ENCODE peak calls at places on chromosomes 5 and 9, in ten cellular contexts. One of them, this sample, is unnamed. For H3K4me1, H3K9me3 and H3K36me3, the result is how much of the 10 kb centered on the place peaks cover.

GRCh38 chr5:157378509-157378908 is 81.5 kb upstream of the NIPAL4 start:
- DNase-seq in HCT116: no peak
- DNase-seq in ovary: no peak
- DNase-seq in mucosa of descending colon: no peak
- DNase-seq in heart right ventricle: no peak
- DNase-seq in left ventricle myocardium inferior: no peak
- DNase-seq in cardiac muscle cell: no peak
- DNase-seq in Peyer's patch: no peak
- DNase-seq in PC-9: no peak
- DNase-seq in heart left ventricle: no peak
- DNase-seq in this sample: no peak

GRCh38 chr9:34989946-34990635 is 546 bp downstream of the DNAJB5 start:
- DNase-seq in HCT116: no peak
- DNase-seq in ovary: peak
- DNase-seq in mucosa of descending colon: peak
- DNase-seq in heart right ventricle: peak
- DNase-seq in left ventricle myocardium inferior: peak
- DNase-seq in cardiac muscle cell: peak
- DNase-seq in Peyer's patch: peak
- DNase-seq in PC-9: no peak
- DNase-seq in heart left ventricle: peak
- DNase-seq in this sample: peak

GRCh38 chr5:8807636-8808035 is 738.2 kb downstream of the SEMA5A start:
- DNase-seq in HCT116: no peak
- DNase-seq in ovary: no peak
- DNase-seq in mucosa of descending colon: no peak
- DNase-seq in heart right ventricle: no peak
- DNase-seq in left ventricle myocardium inferior: no peak
- DNase-seq in cardiac muscle cell: peak
- DNase-seq in Peyer's patch: no peak
- DNase-seq in PC-9: no peak
- DNase-seq in heart left ventricle: no peak
- DNase-seq in this sample: no peak

GRCh38 chr9:68653141-68653595 is 51.9 kb upstream of the PIP5K1B start:
- DNase-seq in HCT116: no peak
- DNase-seq in ovary: no peak
- DNase-seq in mucosa of descending colon: no peak
- DNase-seq in heart right ventricle: no peak
- DNase-seq in left ventricle myocardium inferior: no peak
- DNase-seq in cardiac muscle cell: no peak
- DNase-seq in Peyer's patch: no peak
- DNase-seq in PC-9: no peak
- DNase-seq in heart left ventricle: no peak
- DNase-seq in this sample: no peak

GRCh38 chr5:41270423-41271251 is 57.3 kb upstream of the C6 start:
- DNase-seq in HCT116: peak
- DNase-seq in ovary: peak
- DNase-seq in mucosa of descending colon: peak
- DNase-seq in heart right ventricle: no peak
- DNase-seq in left ventricle myocardium inferior: peak
- DNase-seq in cardiac muscle cell: peak
- DNase-seq in Peyer's patch: no peak
- DNase-seq in PC-9: peak
- DNase-seq in heart left ventricle: no peak
- DNase-seq in this sample: peak

GRCh38 chr9:35598863-35599590 is 6.0 kb upstream of the TESK1 start:
- DNase-seq in HCT116: no peak
- DNase-seq in ovary: no peak
- DNase-seq in mucosa of descending colon: no peak
- DNase-seq in heart right ventricle: no peak
- DNase-seq in left ventricle myocardium inferior: no peak
- DNase-seq in cardiac muscle cell: no peak
- DNase-seq in Peyer's patch: no peak
- DNase-seq in PC-9: no peak
- DNase-seq in heart left ventricle: no peak
- DNase-seq in this sample: no peak

GRCh38 chr5:116575635-116576042 is 1.0 kb upstream of the SEMA6A start:
- DNase-seq in HCT116: no peak
- DNase-seq in ovary: peak
- DNase-seq in mucosa of descending colon: peak
- DNase-seq in heart right ventricle: peak
- DNase-seq in left ventricle myocardium inferior: no peak
- DNase-seq in cardiac muscle cell: no peak
- DNase-seq in Peyer's patch: peak
- DNase-seq in PC-9: no peak
- DNase-seq in heart left ventricle: no peak
- DNase-seq in this sample: peak

GRCh38 chr9:20041717-20042116 is 252.9 kb upstream of the SLC24A2 start:
- DNase-seq in HCT116: no peak
- DNase-seq in ovary: no peak
- DNase-seq in mucosa of descending colon: no peak
- DNase-seq in heart right ventricle: peak
- DNase-seq in left ventricle myocardium inferior: no peak
- DNase-seq in cardiac muscle cell: no peak
- DNase-seq in Peyer's patch: no peak
- DNase-seq in PC-9: no peak
- DNase-seq in heart left ventricle: no peak
- DNase-seq in this sample: no peak

GRCh38 chr5:157613385-157614245 is 38.0 kb upstream of the ADAM19 start:
- DNase-seq in HCT116: no peak
- DNase-seq in ovary: no peak
- DNase-seq in mucosa of descending colon: no peak
- DNase-seq in heart right ventricle: no peak
- DNase-seq in left ventricle myocardium inferior: no peak
- DNase-seq in cardiac muscle cell: no peak
- DNase-seq in Peyer's patch: no peak
- DNase-seq in PC-9: no peak
- DNase-seq in heart left ventricle: no peak
- DNase-seq in this sample: no peak

GRCh38 chr5:65100846-65101678 is 332.3 kb downstream of the CWC27 start:
- DNase-seq in HCT116: peak
- DNase-seq in ovary: peak
- DNase-seq in mucosa of descending colon: peak
- DNase-seq in heart right ventricle: peak
- DNase-seq in left ventricle myocardium inferior: peak
- DNase-seq in cardiac muscle cell: peak
- DNase-seq in Peyer's patch: no peak
- DNase-seq in PC-9: peak
- DNase-seq in heart left ventricle: peak
- DNase-seq in this sample: peak

GRCh38 chr9:97543568-97543967 is 42.1 kb downstream of the TMOD1 start:
- DNase-seq in HCT116: peak
- DNase-seq in ovary: no peak
- DNase-seq in mucosa of descending colon: no peak
- DNase-seq in heart right ventricle: no peak
- DNase-seq in left ventricle myocardium inferior: no peak
- DNase-seq in cardiac muscle cell: no peak
- DNase-seq in Peyer's patch: no peak
- DNase-seq in PC-9: peak
- DNase-seq in heart left ventricle: no peak
- DNase-seq in this sample: no peak

DNA sequence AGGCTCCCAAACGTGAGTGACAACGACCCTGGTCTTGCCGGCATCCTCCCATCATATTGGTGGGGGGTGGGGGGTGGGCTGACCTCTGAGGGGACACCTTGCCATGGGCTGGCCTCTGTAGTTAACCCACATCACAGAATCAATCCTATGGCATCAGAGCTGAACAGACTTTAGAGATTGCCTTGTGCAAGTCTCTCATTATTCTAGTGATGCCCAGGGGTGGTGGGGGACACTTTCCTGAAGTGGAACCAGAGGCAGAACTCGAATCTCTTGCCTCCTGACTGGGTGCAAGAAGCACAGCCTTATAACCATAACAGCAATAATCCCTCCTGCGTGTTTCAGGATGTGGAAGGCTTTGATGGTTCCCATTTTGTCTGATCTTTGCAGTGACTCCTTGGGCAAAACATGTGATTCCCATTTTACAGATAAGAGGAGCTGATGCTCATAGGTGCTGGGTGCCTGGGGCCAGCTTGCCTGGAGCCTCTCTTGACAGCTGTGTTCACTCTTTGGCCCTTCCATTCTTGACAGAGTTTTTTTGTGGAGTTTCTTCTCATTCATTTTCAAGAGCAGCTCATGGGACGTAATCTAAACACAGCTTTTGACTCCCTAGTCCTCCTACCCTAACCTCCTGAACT is 18.6 kb upstream of the PITX1 start:
- DNase-seq in HCT116: no peak
- DNase-seq in ovary: no peak
- DNase-seq in mucosa of descending colon: no peak
- DNase-seq in heart right ventricle: no peak
- DNase-seq in left ventricle myocardium inferior: no peak
- DNase-seq in cardiac muscle cell: no peak
- DNase-seq in Peyer's patch: no peak
- DNase-seq in PC-9: no peak
- DNase-seq in heart left ventricle: no peak
- DNase-seq in this sample: no peak
- H3K4me1 ChIP-seq in HCT116: under half
- H3K4me1 ChIP-seq in ovary: under half
- H3K4me1 ChIP-seq in mucosa of descending colon: under half
- H3K4me1 ChIP-seq in heart right ventricle: under half
- H3K4me1 ChIP-seq in left ventricle myocardium inferior: under half
- H3K4me1 ChIP-seq in cardiac muscle cell: under half
- H3K4me1 ChIP-seq in Peyer's patch: under half
- H3K4me1 ChIP-seq in PC-9: under half
- H3K4me1 ChIP-seq in heart left ventricle: under half
- H3K4me1 ChIP-seq in this sample: under half

GRCh38 chr5:104186510-104186909 is 623.9 kb upstream of the NUDT12 start:
- DNase-seq in HCT116: no peak
- DNase-seq in ovary: no peak
- DNase-seq in mucosa of descending colon: no peak
- DNase-seq in heart right ventricle: no peak
- DNase-seq in left ventricle myocardium inferior: no peak
- DNase-seq in cardiac muscle cell: no peak
- DNase-seq in Peyer's patch: no peak
- DNase-seq in PC-9: no peak
- DNase-seq in heart left ventricle: no peak
- DNase-seq in this sample: no peak

GRCh38 chr5:104187656-104188055 is 625.1 kb upstream of the NUDT12 start:
- DNase-seq in HCT116: no peak
- DNase-seq in ovary: no peak
- DNase-seq in mucosa of descending colon: no peak
- DNase-seq in heart right ventricle: no peak
- DNase-seq in left ventricle myocardium inferior: no peak
- DNase-seq in cardiac muscle cell: no peak
- DNase-seq in Peyer's patch: no peak
- DNase-seq in PC-9: no peak
- DNase-seq in heart left ventricle: no peak
- DNase-seq in this sample: no peak

GRCh38 chr5:104184264-104184663 is 621.7 kb upstream of the NUDT12 start:
- DNase-seq in HCT116: no peak
- DNase-seq in ovary: no peak
- DNase-seq in mucosa of descending colon: no peak
- DNase-seq in heart right ventricle: no peak
- DNase-seq in left ventricle myocardium inferior: no peak
- DNase-seq in cardiac muscle cell: no peak
- DNase-seq in Peyer's patch: no peak
- DNase-seq in PC-9: no peak
- DNase-seq in heart left ventricle: no peak
- DNase-seq in this sample: no peak

GRCh38 chr5:104189031-104189430 is 626.4 kb upstream of the NUDT12 start:
- DNase-seq in HCT116: no peak
- DNase-seq in ovary: no peak
- DNase-seq in mucosa of descending colon: no peak
- DNase-seq in heart right ventricle: no peak
- DNase-seq in left ventricle myocardium inferior: no peak
- DNase-seq in cardiac muscle cell: peak
- DNase-seq in Peyer's patch: no peak
- DNase-seq in PC-9: no peak
- DNase-seq in heart left ventricle: no peak
- DNase-seq in this sample: no peak

DNA sequence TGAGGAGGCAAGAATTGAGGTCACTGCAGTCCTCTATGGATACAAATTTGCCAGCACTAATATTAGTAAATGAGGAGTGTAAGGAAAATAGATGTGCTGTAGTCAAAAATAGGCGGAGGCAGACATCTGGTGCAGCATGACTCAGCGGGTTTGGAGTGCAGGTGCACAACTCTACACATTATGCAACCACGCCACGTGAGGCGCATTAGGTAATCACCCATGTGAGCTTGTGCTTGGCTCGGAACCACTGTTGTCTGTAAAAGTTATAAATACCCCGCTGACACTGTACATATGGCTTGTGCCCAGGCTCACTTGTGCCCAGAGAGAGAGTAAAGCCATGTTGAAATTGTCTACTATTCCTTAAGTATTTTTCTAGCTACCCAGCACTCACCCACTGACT is 623.5 kb upstream of the NUDT12 start:
- DNase-seq in HCT116: peak
- DNase-seq in ovary: no peak
- DNase-seq in mucosa of descending colon: peak
- DNase-seq in heart right ventricle: no peak
- DNase-seq in left ventricle myocardium inferior: no peak
- DNase-seq in cardiac muscle cell: peak
- DNase-seq in Peyer's patch: no peak
- DNase-seq in PC-9: no peak
- DNase-seq in heart left ventricle: no peak
- DNase-seq in this sample: no peak
- H3K9me3 ChIP-seq in HCT116: under half
- H3K9me3 ChIP-seq in ovary: under half
- H3K9me3 ChIP-seq in mucosa of descending colon: under half
- H3K9me3 ChIP-seq in heart right ventricle: under half
- H3K9me3 ChIP-seq in left ventricle myocardium inferior: under half
- H3K9me3 ChIP-seq in cardiac muscle cell: under half
- H3K9me3 ChIP-seq in Peyer's patch: under half
- H3K9me3 ChIP-seq in PC-9: under half
- H3K9me3 ChIP-seq in heart left ventricle: under half
- H3K9me3 ChIP-seq in this sample: under half

DNA sequence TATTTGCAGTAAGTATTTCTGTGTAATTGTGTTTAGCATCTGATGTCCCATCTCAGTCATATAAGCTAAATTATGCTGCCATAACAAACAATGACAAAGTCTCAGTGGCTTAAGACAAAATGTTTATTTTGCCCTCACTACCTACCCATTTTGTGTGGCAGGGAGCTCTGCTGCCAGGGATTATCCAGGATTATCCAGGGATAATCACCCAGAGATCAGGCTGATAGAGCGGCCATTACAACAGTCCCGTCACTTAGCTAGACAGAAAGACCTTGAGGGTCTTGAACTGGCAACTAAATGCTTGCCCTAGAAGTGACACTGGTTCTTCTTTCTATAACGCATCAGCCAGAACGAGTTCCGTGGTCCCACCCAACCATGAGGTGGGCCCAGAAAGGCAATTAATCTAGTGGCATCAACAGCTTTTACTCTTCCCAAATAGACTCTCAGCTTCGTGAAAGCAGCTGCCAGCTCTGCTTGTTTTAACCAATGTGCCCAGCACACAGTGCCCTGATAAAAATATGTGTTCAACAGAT is 22.9 kb downstream of the CCDC69 start:
- DNase-seq in HCT116: no peak
- DNase-seq in ovary: no peak
- DNase-seq in mucosa of descending colon: no peak
- DNase-seq in heart right ventricle: no peak
- DNase-seq in left ventricle myocardium inferior: no peak
- DNase-seq in cardiac muscle cell: no peak
- DNase-seq in Peyer's patch: no peak
- DNase-seq in PC-9: no peak
- DNase-seq in heart left ventricle: no peak
- DNase-seq in this sample: no peak
- H3K36me3 ChIP-seq in HCT116: under half
- H3K36me3 ChIP-seq in ovary: under half
- H3K36me3 ChIP-seq in mucosa of descending colon: under half
- H3K36me3 ChIP-seq in heart right ventricle: half or more
- H3K36me3 ChIP-seq in left ventricle myocardium inferior: half or more
- H3K36me3 ChIP-seq in cardiac muscle cell: under half
- H3K36me3 ChIP-seq in Peyer's patch: under half
- H3K36me3 ChIP-seq in PC-9: under half
- H3K36me3 ChIP-seq in heart left ventricle: half or more
- H3K36me3 ChIP-seq in this sample: under half

GRCh38 chr9:137621131-137621757 is 2.4 kb downstream of the EHMT1 start:
- DNase-seq in HCT116: no peak
- DNase-seq in ovary: no peak
- DNase-seq in mucosa of descending colon: no peak
- DNase-seq in heart right ventricle: no peak
- DNase-seq in left ventricle myocardium inferior: no peak
- DNase-seq in cardiac muscle cell: peak
- DNase-seq in Peyer's patch: peak
- DNase-seq in PC-9: no peak
- DNase-seq in heart left ventricle: no peak
- DNase-seq in this sample: no peak
- H3K4me1 ChIP-seq in HCT116: under half
- H3K4me1 ChIP-seq in ovary: under half
- H3K4me1 ChIP-seq in mucosa of descending colon: under half
- H3K4me1 ChIP-seq in heart right ventricle: half or more
- H3K4me1 ChIP-seq in left ventricle myocardium inferior: half or more
- H3K4me1 ChIP-seq in cardiac muscle cell: under half
- H3K4me1 ChIP-seq in Peyer's patch: under half
- H3K4me1 ChIP-seq in PC-9: under half
- H3K4me1 ChIP-seq in heart left ventricle: under half
- H3K4me1 ChIP-seq in this sample: under half

This sample was measured in HAP-1.